ENCODE peak calls at places on chromosomes 1 and 21, in four cellular contexts. One of them, this sample, is unnamed. For H3K9me3, the result is how much of the 10 kb centered on the place peaks cover.

GRCh38 chr1:61819421-61819820 is 77.1 kb downstream of the PATJ start:
- DNase-seq in K562: no peak
- DNase-seq in MM.1S: no peak
- DNase-seq in PC-9: no peak
- DNase-seq in this sample: no peak

GRCh38 chr1:54934869-54935268 is 45.6 kb upstream of the TMEM61 start:
- DNase-seq in K562: no peak
- DNase-seq in PC-9: no peak
- DNase-seq in MM.1S: no peak
- DNase-seq in this sample: no peak

GRCh38 chr1:95451054-95451453 is 217.0 kb downstream of the RWDD3 start:
- DNase-seq in MM.1S: no peak
- DNase-seq in K562: no peak
- DNase-seq in PC-9: no peak
- DNase-seq in this sample: no peak

GRCh38 chr1:154809436-154810413 is 60.4 kb downstream of the KCNN3 start:
- DNase-seq in PC-9: peak
- DNase-seq in K562: no peak
- DNase-seq in MM.1S: no peak
- DNase-seq in this sample: no peak

GRCh38 chr1:12616709-12617373 is 1.2 kb downstream of the DHRS3 start:
- DNase-seq in PC-9: no peak
- DNase-seq in MM.1S: no peak
- DNase-seq in K562: no peak
- DNase-seq in this sample: peak

GRCh38 chr1:179175011-179175934 is 54.2 kb downstream of the ABL2 start:
- DNase-seq in PC-9: no peak
- DNase-seq in MM.1S: no peak
- DNase-seq in K562: no peak
- DNase-seq in this sample: no peak

GRCh38 chr21:46459356-46460112 is 843 bp downstream of the DIP2A start:
- DNase-seq in PC-9: no peak
- DNase-seq in MM.1S: no peak
- DNase-seq in K562: peak
- DNase-seq in this sample: no peak

GRCh38 chr1:1842360-1843146 is 48.3 kb downstream of the GNB1 start:
- DNase-seq in K562: no peak
- DNase-seq in PC-9: no peak
- DNase-seq in MM.1S: peak
- DNase-seq in this sample: no peak

GRCh38 chr1:173914366-173914871 is 2.7 kb downstream of the SERPINC1 start:
- DNase-seq in K562: peak
- DNase-seq in PC-9: peak
- DNase-seq in MM.1S: peak
- DNase-seq in this sample: no peak

GRCh38 chr1:245604979-245605378 is 450.2 kb downstream of the KIF26B start:
- DNase-seq in MM.1S: no peak
- DNase-seq in K562: no peak
- DNase-seq in PC-9: no peak
- DNase-seq in this sample: no peak

GRCh38 chr1:107254306-107254705 is 113.5 kb downstream of the NTNG1 start:
- DNase-seq in MM.1S: no peak
- DNase-seq in K562: no peak
- DNase-seq in PC-9: no peak
- DNase-seq in this sample: no peak

GRCh38 chr1:36115200-36115669 is 9.8 kb downstream of the COL8A2 start:
- DNase-seq in K562: no peak
- DNase-seq in MM.1S: no peak
- DNase-seq in PC-9: peak
- DNase-seq in this sample: no peak

DNA sequence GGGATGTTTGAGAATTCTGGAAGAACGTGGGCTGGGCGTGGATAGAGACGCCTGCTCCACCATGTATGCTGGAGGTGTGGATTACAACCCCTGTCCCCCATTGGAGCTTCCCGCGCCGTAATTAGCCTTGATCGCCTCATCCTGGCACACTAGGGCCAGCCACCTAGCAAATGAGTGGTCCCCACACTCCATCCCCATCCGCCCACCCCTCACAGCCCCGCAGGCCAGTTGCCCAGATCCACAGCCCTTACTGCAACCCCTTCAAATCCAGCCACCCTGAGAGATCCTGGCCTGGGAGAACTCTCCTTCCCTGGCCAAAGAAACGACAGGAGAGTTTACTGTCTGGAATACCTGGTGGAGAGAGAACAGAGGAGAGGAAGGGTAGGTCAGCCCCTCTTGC is 375 bp upstream of the GJA4 start:
- DNase-seq in K562: no peak
- DNase-seq in MM.1S: no peak
- DNase-seq in PC-9: no peak
- DNase-seq in this sample: no peak
- H3K4me3 ChIP-seq in K562: no peak
- H3K4me3 ChIP-seq in MM.1S: no peak
- H3K4me3 ChIP-seq in PC-9: no peak
- H3K4me3 ChIP-seq in this sample: no peak

GRCh38 chr1:2911391-2912178 is 109.7 kb upstream of the ACTRT2 start:
- DNase-seq in MM.1S: no peak
- DNase-seq in K562: no peak
- DNase-seq in PC-9: no peak
- DNase-seq in this sample: no peak
- H3K9me3 ChIP-seq in MM.1S: under half
- H3K9me3 ChIP-seq in K562: under half
- H3K9me3 ChIP-seq in PC-9: under half
- H3K9me3 ChIP-seq in this sample: under half

GRCh38 chr21:31922881-31923280 is 50.1 kb downstream of the HUNK start:
- DNase-seq in PC-9: no peak
- DNase-seq in MM.1S: no peak
- DNase-seq in K562: no peak
- DNase-seq in this sample: no peak

GRCh38 chr21:31920275-31920674 is 47.5 kb downstream of the HUNK start:
- DNase-seq in PC-9: no peak
- DNase-seq in K562: no peak
- DNase-seq in MM.1S: no peak
- DNase-seq in this sample: no peak

GRCh38 chr21:31923756-31924155 is 50.9 kb downstream of the HUNK start:
- DNase-seq in PC-9: no peak
- DNase-seq in K562: no peak
- DNase-seq in MM.1S: no peak
- DNase-seq in this sample: no peak

GRCh38 chr21:31918250-31918775 is 45.5 kb downstream of the HUNK start:
- DNase-seq in MM.1S: no peak
- DNase-seq in PC-9: no peak
- DNase-seq in K562: no peak
- DNase-seq in this sample: no peak

GRCh38 chr21:31921079-31921478 is 48.3 kb downstream of the HUNK start:
- DNase-seq in MM.1S: no peak
- DNase-seq in K562: no peak
- DNase-seq in PC-9: no peak
- DNase-seq in this sample: no peak
- H3K4me3 ChIP-seq in MM.1S: no peak
- H3K4me3 ChIP-seq in K562: no peak
- H3K4me3 ChIP-seq in PC-9: no peak
- H3K4me3 ChIP-seq in this sample: no peak

DNA sequence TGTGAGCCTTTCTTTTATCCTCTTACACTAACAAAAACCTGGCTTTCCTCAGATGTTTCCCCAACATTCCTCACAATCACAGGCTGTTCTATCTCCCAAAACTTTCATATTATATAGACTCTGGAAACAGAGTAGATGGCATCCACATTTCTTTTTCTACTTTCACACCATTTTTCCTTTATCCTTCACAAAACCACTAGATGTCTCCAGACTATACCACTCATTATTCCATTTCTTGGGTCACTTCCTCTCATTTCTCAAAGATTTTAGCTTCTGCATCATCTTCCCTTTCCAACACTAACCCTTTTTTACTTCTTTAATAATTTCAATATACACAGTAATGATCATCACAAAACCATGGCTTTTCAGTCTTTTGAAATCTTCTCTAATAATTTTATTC is 286.0 kb upstream of the DEPDC1 start:
- DNase-seq in MM.1S: no peak
- DNase-seq in PC-9: no peak
- DNase-seq in K562: no peak
- DNase-seq in this sample: no peak
- H3K9me3 ChIP-seq in MM.1S: under half
- H3K9me3 ChIP-seq in PC-9: under half
- H3K9me3 ChIP-seq in K562: under half
- H3K9me3 ChIP-seq in this sample: under half

GRCh38 chr1:246725191-246725590 is 982 bp downstream of the SCCPDH start:
- DNase-seq in K562: peak
- DNase-seq in MM.1S: no peak
- DNase-seq in PC-9: no peak
- DNase-seq in this sample: no peak

GRCh38 chr1:246724725-246725095 is 501 bp downstream of the SCCPDH start:
- DNase-seq in MM.1S: peak
- DNase-seq in PC-9: peak
- DNase-seq in K562: peak
- DNase-seq in this sample: no peak

GRCh38 chr1:246727594-246727993 is 3.4 kb downstream of the SCCPDH start:
- DNase-seq in K562: no peak
- DNase-seq in MM.1S: no peak
- DNase-seq in PC-9: no peak
- DNase-seq in this sample: no peak

GRCh38 chr1:246726881-246727280 is 2.7 kb downstream of the SCCPDH start:
- DNase-seq in K562: no peak
- DNase-seq in MM.1S: no peak
- DNase-seq in PC-9: no peak
- DNase-seq in this sample: no peak

GRCh38 chr1:246726255-246726679 is 2.1 kb downstream of the SCCPDH start:
- DNase-seq in K562: no peak
- DNase-seq in MM.1S: no peak
- DNase-seq in PC-9: no peak
- DNase-seq in this sample: no peak
- H3K4me3 ChIP-seq in K562: no peak
- H3K4me3 ChIP-seq in MM.1S: no peak
- H3K4me3 ChIP-seq in PC-9: no peak
- H3K4me3 ChIP-seq in this sample: no peak

DNA sequence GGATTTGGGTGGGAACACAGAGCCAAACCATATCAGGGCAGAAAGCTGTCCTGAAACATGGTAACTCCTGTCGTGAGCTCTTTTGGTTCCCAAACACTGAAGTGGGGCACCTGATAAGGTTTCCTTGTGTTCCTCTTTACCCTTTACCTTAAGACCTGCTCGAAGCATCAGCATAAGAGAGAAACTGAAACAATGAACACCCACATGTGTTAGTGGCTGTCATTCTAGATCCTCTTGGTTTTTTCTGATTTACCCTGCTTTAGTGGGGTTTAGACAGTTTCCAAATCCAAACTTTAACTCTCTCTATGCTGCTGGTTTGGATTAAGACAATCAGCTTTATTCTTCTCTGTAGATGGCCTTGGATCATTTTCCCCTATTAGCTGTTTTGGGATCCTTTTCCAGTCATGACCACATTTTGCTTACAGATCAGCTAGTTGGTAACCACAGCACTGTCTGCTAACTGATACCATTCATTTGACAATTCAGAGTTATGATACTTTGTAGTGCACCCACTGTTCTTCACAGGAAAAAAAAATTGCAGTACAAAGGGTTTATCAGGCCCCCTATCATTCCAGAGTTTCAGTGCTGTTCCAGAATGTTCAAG is 975 bp upstream of the MNDA start:
- DNase-seq in PC-9: no peak
- DNase-seq in K562: no peak
- DNase-seq in MM.1S: peak
- DNase-seq in this sample: no peak
- H3K9me3 ChIP-seq in PC-9: under half
- H3K9me3 ChIP-seq in K562: under half
- H3K9me3 ChIP-seq in MM.1S: under half
- H3K9me3 ChIP-seq in this sample: under half

GRCh38 chr1:116911166-116911553 is 1.4 kb downstream of the PTGFRN start:
- DNase-seq in PC-9: no peak
- DNase-seq in K562: peak
- DNase-seq in MM.1S: no peak
- DNase-seq in this sample: no peak
- H3K4me3 ChIP-seq in PC-9: peak
- H3K4me3 ChIP-seq in K562: peak
- H3K4me3 ChIP-seq in MM.1S: no peak
- H3K4me3 ChIP-seq in this sample: no peak

GRCh38 chr1:2926447-2927055 is 94.7 kb upstream of the ACTRT2 start:
- DNase-seq in K562: no peak
- DNase-seq in PC-9: no peak
- DNase-seq in MM.1S: no peak
- DNase-seq in this sample: no peak
- H3K9me3 ChIP-seq in K562: under half
- H3K9me3 ChIP-seq in PC-9: under half
- H3K9me3 ChIP-seq in MM.1S: under half
- H3K9me3 ChIP-seq in this sample: under half

This sample was measured in CD8-positive, alpha-beta T cell.